ENCODE peak calls at places on chromosome 12, in eight cellular contexts. O, F, E, U, W, P, J and Z are unnamed samples.

GRCh38 chr12:3200032-3200617 is 122.9 kb downstream of the TSPAN9 start:
- DNase-seq in O (peak), F (peak), E (peak), U (peak), W (no peak), P (peak), J (peak), Z (peak)

GRCh38 chr12:68620528-68620927 is 9.8 kb downstream of the RAP1B start:
- DNase-seq in O (no peak), F (no peak), E (no peak), U (no peak), W (no peak), P (no peak), J (no peak), Z (no peak)

GRCh38 chr12:6921996-6922935 is 5.5 kb upstream of the ATN1 start:
- DNase-seq in O (no peak), F (no peak), E (no peak), U (no peak), W (no peak), P (no peak), J (no peak), Z (no peak)

GRCh38 chr12:79559591-79559990 is 131.2 kb downstream of the PAWR start:
- DNase-seq in O (no peak), F (no peak), E (no peak), U (no peak), W (no peak), P (peak), J (no peak), Z (peak)

GRCh38 chr12:109156036-109156435 is 39.6 kb downstream of the ACACB start:
- DNase-seq in O (no peak), F (no peak), E (no peak), U (no peak), W (no peak), P (no peak), J (no peak), Z (no peak)

GRCh38 chr12:131869871-131870418 is 24.5 kb upstream of the ULK1 start:
- DNase-seq in O (peak), F (peak), E (no peak), U (no peak), W (no peak), P (peak), J (no peak), Z (peak)

GRCh38 chr12:65184176-65184857 is 14.9 kb downstream of the LEMD3 start:
- DNase-seq in O (no peak), F (no peak), E (no peak), U (no peak), W (no peak), P (peak), J (no peak), Z (no peak)

GRCh38 chr12:101839324-101840283 is 8.8 kb upstream of the GNPTAB start:
- DNase-seq in O (peak), F (peak), E (peak), U (peak), W (no peak), P (peak), J (peak), Z (peak)

GRCh38 chr12:6839482-6840201 is 1.1 kb upstream of the GNB3 start:
- DNase-seq in O (no peak), F (no peak), E (no peak), U (no peak), W (no peak), P (no peak), J (no peak), Z (no peak)

GRCh38 chr12:104709692-104710435 is 248.2 kb downstream of the SLC41A2 start:
- DNase-seq in O (no peak), F (peak), E (no peak), U (no peak), W (no peak), P (peak), J (no peak), Z (peak)

GRCh38 chr12:28993720-28994119 is 155.4 kb upstream of the FAR2 start:
- DNase-seq in O (no peak), F (peak), E (no peak), U (no peak), W (no peak), P (no peak), J (no peak), Z (no peak)

GRCh38 chr12:32454075-32454474 is 54.7 kb downstream of the FGD4 start:
- DNase-seq in O (peak), F (peak), E (no peak), U (no peak), W (no peak), P (peak), J (no peak), Z (peak)

GRCh38 chr12:77253321-77253720 is 188.0 kb upstream of the E2F7 start:
- DNase-seq in O (no peak), F (no peak), E (no peak), U (no peak), W (no peak), P (no peak), J (no peak), Z (no peak)

GRCh38 chr12:90100619-90101018 is 392.0 kb upstream of the ATP2B1 start:
- DNase-seq in O (no peak), F (no peak), E (no peak), U (no peak), W (no peak), P (no peak), J (no peak), Z (no peak)

GRCh38 chr12:127263621-127264020 is 1003.3 kb upstream of the TMEM132C start:
- DNase-seq in O (no peak), F (peak), E (no peak), U (no peak), W (no peak), P (peak), J (no peak), Z (no peak)